ENCODE peak calls at places on chromosomes 16 and 17, in ten cellular contexts. A is cardiac muscle cell, N is esophagus squamous epithelium, P is Peyer's patch, H is fibroblast of pulmonary artery, E is IMR-90, Z is thyroid gland, Q is choroid plexus epithelial cell, I is fibroblast of villous mesenchyme, G is AG04450. Y is an unnamed sample.

GRCh38 chr16:48003226-48003907 is 152.4 kb downstream of the ABCC12 start:
- DNase-seq in E (no peak), A (no peak), Z (peak; percentile 50), N (no peak), P (no peak), Q (no peak), I (no peak), G (no peak), H (no peak), Y (peak; percentile 52)

GRCh38 chr17:77581480-77581879 is 377.0 kb upstream of the TNRC6C start:
- DNase-seq in H (peak; percentile 23), Q (peak; percentile 16), G (no peak), P (no peak), I (peak; percentile 22), N (no peak), E (peak; percentile 35), Z (no peak), A (no peak), Y (peak; percentile 50)

GRCh38 chr16:4309833-4310266 is 6.0 kb upstream of the GLIS2 start:
- DNase-seq in G (peak; percentile 80), A (peak; percentile 81), E (peak; percentile 93), Z (peak; percentile 75), P (peak; percentile 80), I (peak; percentile 89), N (no peak), H (peak; percentile 61), Q (peak; percentile 84), Y (peak; percentile 64)

GRCh38 chr17:35947156-35947585 is 3.7 kb upstream of the LYZL6 start:
- DNase-seq in H (peak; percentile 52), A (peak; percentile 78), I (peak; percentile 28), Q (peak; percentile 65), G (no peak), P (peak; percentile 65), Z (peak; percentile 26), E (peak; percentile 21), N (peak; percentile 2), Y (peak; percentile 32)

GRCh38 chr17:48954300-48954755 is 9.7 kb upstream of the SNF8 start:
- DNase-seq in Q (peak; percentile 86), I (peak; percentile 77), Z (no peak), P (no peak), H (peak; percentile 77), G (no peak), N (no peak), E (peak; percentile 49), A (peak; percentile 73), Y (peak; percentile 65)

GRCh38 chr17:82932146-82933005 is 92.6 kb upstream of the ZNF750 start:
- DNase-seq in I (peak; percentile 25), A (no peak), H (peak; percentile 43), E (peak; percentile 86), N (no peak), Z (no peak), P (peak; percentile 24), Q (peak; percentile 76), G (peak; percentile 20), Y (peak; percentile 86)

GRCh38 chr17:41768682-41769288 is 17.7 kb downstream of the JUP start:
- DNase-seq in H (no peak), P (no peak), G (no peak), N (no peak), I (no peak), Z (no peak), Q (no peak), A (no peak), E (no peak), Y (no peak)

GRCh38 chr16:5058476-5058875 is 7.3 kb downstream of the C16orf89 start:
- DNase-seq in H (peak; percentile 38), Q (peak; percentile 47), A (peak; percentile 54), Z (no peak), E (no peak), G (no peak), N (no peak), I (no peak), P (peak; percentile 13), Y (no peak)

GRCh38 chr17:48592592-48592991 is 987 bp downstream of the HOXB5 start:
- DNase-seq in N (no peak), I (no peak), Z (no peak), G (no peak), Q (no peak), P (no peak), H (no peak), E (peak; percentile 10), A (no peak), Y (no peak)

GRCh38 chr17:79971651-79972050 is 64.0 kb downstream of the TBC1D16 start:
- DNase-seq in A (no peak), H (no peak), I (no peak), Q (no peak), Z (no peak), G (no peak), P (no peak), N (no peak), E (no peak), Y (no peak)

DNA sequence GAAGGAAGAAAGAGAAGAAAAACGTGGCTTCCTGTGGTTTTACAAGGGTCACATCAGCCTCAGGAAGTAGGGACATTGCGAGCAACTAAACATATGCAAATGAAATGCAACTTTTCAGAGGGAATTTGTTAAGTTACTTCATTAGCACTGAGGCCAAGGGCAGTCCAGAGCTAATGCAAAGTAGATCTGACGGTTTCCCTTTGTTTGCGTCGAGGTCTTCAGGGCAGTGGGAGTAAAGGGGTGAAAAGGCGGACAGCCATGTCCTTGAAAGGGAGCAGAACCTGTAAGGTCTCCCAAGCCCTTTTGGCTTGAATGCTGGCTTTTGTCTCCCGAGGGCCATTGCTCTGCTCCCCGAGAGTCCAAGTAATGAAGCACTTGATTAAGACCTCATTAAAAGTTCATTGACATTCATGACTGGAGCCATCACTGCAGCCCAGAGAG is 85.0 kb downstream of the PMP22 start:
- DNase-seq in I (no peak), Z (no peak), A (no peak), Q (no peak), N (no peak), E (no peak), G (no peak), P (no peak), H (no peak), Y (no peak)
- H3K4me3 ChIP-seq in I (no peak overlapping the region), Z (no peak overlapping the region), A (no peak overlapping the region), Q (no peak overlapping the region), N (no peak overlapping the region), E (no peak overlapping the region), G (no peak overlapping the region), P (no peak overlapping the region), H (no peak overlapping the region), Y (no peak overlapping the region)

GRCh38 chr17:67281736-67282135 is 36.7 kb upstream of the HELZ start:
- DNase-seq in N (no peak), H (no peak), I (no peak), Z (no peak), G (no peak), Q (no peak), E (no peak), A (no peak), P (no peak), Y (no peak)

GRCh38 chr17:67281053-67281452 is 36.1 kb upstream of the HELZ start:
- DNase-seq in H (no peak), E (no peak), I (no peak), N (no peak), A (no peak), Z (no peak), Q (no peak), P (no peak), G (no peak), Y (peak; percentile 20)

GRCh38 chr17:67283727-67284516 is 38.9 kb upstream of the HELZ start:
- DNase-seq in N (no peak), P (no peak), Z (no peak), Q (no peak), G (no peak), I (no peak), H (no peak), E (no peak), A (no peak), Y (no peak)

GRCh38 chr17:67289174-67289876 is 44.3 kb upstream of the HELZ start:
- DNase-seq in E (peak; percentile 55), Z (peak; percentile 80), I (peak; percentile 44), N (no peak), G (peak; percentile 8), H (peak; percentile 96), P (no peak), A (no peak), Q (peak; percentile 82), Y (peak; percentile 69)

DNA sequence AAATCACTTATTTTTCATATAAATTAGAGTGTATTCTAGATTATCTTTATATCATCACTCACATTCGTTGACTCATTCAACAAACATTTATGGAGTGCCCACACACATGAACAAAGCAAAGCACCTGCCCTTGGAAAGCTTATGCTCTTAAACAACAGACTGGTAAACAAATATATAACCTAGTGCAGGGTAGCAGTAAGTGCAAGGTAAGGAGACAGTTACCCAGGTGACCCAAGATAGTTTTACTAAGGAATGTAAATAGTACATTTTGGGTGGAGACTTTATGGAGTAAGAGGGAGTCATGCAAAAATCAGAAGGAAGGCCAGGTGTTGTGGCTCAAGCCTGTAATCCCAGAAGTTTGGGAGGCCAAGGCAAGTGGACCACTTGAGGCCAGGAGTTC is 40.4 kb upstream of the HELZ start:
- DNase-seq in A (no peak), G (no peak), N (no peak), E (no peak), Z (no peak), H (no peak), P (no peak), Q (no peak), I (no peak), Y (no peak)
- TF ChIP-seq CTCF in A (no peak), G (no peak), N (no peak), E (no peak), Z (no peak), H (no peak), P (no peak), Q (no peak), I (no peak), Y (no peak)

GRCh38 chr17:8254881-8255280 is 5.8 kb downstream of the PFAS start:
- DNase-seq in N (no peak), I (no peak), E (no peak), P (no peak), G (no peak), Q (no peak), H (no peak), Z (no peak), A (no peak), Y (no peak)

GRCh38 chr17:8256291-8256690 is 7.2 kb downstream of the PFAS start:
- DNase-seq in N (no peak), E (no peak), Q (no peak), A (no peak), P (no peak), I (no peak), H (no peak), Z (no peak), G (no peak), Y (no peak)

GRCh38 chr17:8257801-8258200 is 8.7 kb downstream of the PFAS start:
- DNase-seq in P (no peak), N (no peak), A (no peak), Q (no peak), G (no peak), Z (no peak), I (no peak), H (no peak), E (no peak), Y (no peak)

GRCh38 chr17:8255499-8255898 is 6.4 kb downstream of the PFAS start:
- DNase-seq in E (no peak), G (no peak), H (no peak), P (no peak), Z (no peak), I (no peak), A (no peak), Q (peak; percentile 10), N (no peak), Y (no peak)

GRCh38 chr17:8256691-8257090 is 7.6 kb downstream of the PFAS start:
- DNase-seq in P (no peak), Z (no peak), A (no peak), Q (no peak), I (no peak), E (no peak), G (no peak), H (no peak), N (no peak), Y (no peak)
- H3K4me3 ChIP-seq in P (no peak overlapping the region), Z (no peak overlapping the region), A (no peak overlapping the region), Q (no peak overlapping the region), I (no peak overlapping the region), E (no peak overlapping the region), G (no peak overlapping the region), H (no peak overlapping the region), N (no peak overlapping the region), Y (no peak overlapping the region)

GRCh38 chr17:75205793-75206163 is 299 bp downstream of the NUP85 start:
- DNase-seq in E (no peak), P (no peak), I (no peak), H (no peak), Z (no peak), N (no peak), G (no peak), A (no peak), Q (no peak), Y (no peak)
- TF ChIP-seq CTCF in E (peak; percentile 5), P (no peak), I (no peak), H (no peak), Z (no peak), N (no peak), G (no peak), A (no peak), Q (peak; percentile 20), Y (no peak)

Y was measured in fibroblast of mammary gland.